ENCODE peak calls at places on chromosomes 3 and 15, in six cellular contexts. One of them, this sample, is unnamed.

GRCh38 chr3:76687019-76687418 is 352.9 kb upstream of the ROBO2 start:
- DNase-seq in breast epithelium: no peak
- DNase-seq in body of pancreas: no peak
- DNase-seq in upper lobe of left lung: no peak
- DNase-seq in GM13977: no peak
- DNase-seq in BJ: no peak
- DNase-seq in this sample: no peak

GRCh38 chr3:87625911-87626310 is 349.5 kb upstream of the POU1F1 start:
- DNase-seq in breast epithelium: no peak
- DNase-seq in body of pancreas: no peak
- DNase-seq in upper lobe of left lung: no peak
- DNase-seq in GM13977: no peak
- DNase-seq in BJ: no peak
- DNase-seq in this sample: no peak

GRCh38 chr3:18481946-18482548 is 56.9 kb upstream of the SATB1 start:
- DNase-seq in breast epithelium: no peak
- DNase-seq in body of pancreas: no peak
- DNase-seq in upper lobe of left lung: no peak
- DNase-seq in GM13977: no peak
- DNase-seq in BJ: no peak
- DNase-seq in this sample: no peak

GRCh38 chr15:25136119-25136518 is 181.3 kb downstream of the SNRPN start:
- DNase-seq in breast epithelium: no peak
- DNase-seq in body of pancreas: peak
- DNase-seq in upper lobe of left lung: no peak
- DNase-seq in GM13977: no peak
- DNase-seq in BJ: no peak
- DNase-seq in this sample: no peak

GRCh38 chr15:63476229-63476632 is 28.2 kb upstream of the USP3 start:
- DNase-seq in breast epithelium: no peak
- DNase-seq in body of pancreas: no peak
- DNase-seq in upper lobe of left lung: no peak
- DNase-seq in GM13977: no peak
- DNase-seq in BJ: peak
- DNase-seq in this sample: no peak

GRCh38 chr3:194672876-194673275 is 885 bp upstream of the LSG1 start:
- DNase-seq in breast epithelium: no peak
- DNase-seq in body of pancreas: no peak
- DNase-seq in upper lobe of left lung: no peak
- DNase-seq in GM13977: no peak
- DNase-seq in BJ: no peak
- DNase-seq in this sample: no peak

GRCh38 chr3:133662256-133662773 is 574 bp upstream of the TOPBP1 start:
- DNase-seq in breast epithelium: no peak
- DNase-seq in body of pancreas: no peak
- DNase-seq in upper lobe of left lung: no peak
- DNase-seq in GM13977: peak
- DNase-seq in BJ: no peak
- DNase-seq in this sample: no peak

GRCh38 chr15:74620636-74621545 is 5.3 kb downstream of the CLK3 start:
- DNase-seq in breast epithelium: no peak
- DNase-seq in body of pancreas: peak
- DNase-seq in upper lobe of left lung: peak
- DNase-seq in GM13977: peak
- DNase-seq in BJ: no peak
- DNase-seq in this sample: peak

GRCh38 chr3:63706321-63707085 is 54.0 kb downstream of the SNTN start:
- DNase-seq in breast epithelium: no peak
- DNase-seq in body of pancreas: no peak
- DNase-seq in upper lobe of left lung: no peak
- DNase-seq in GM13977: no peak
- DNase-seq in BJ: no peak
- DNase-seq in this sample: no peak

GRCh38 chr3:14131134-14131533 is 6.3 kb downstream of the TMEM43 start:
- DNase-seq in breast epithelium: no peak
- DNase-seq in body of pancreas: no peak
- DNase-seq in upper lobe of left lung: no peak
- DNase-seq in GM13977: no peak
- DNase-seq in BJ: no peak
- DNase-seq in this sample: no peak

GRCh38 chr3:30084971-30085403 is 521.4 kb upstream of the TGFBR2 start:
- DNase-seq in breast epithelium: no peak
- DNase-seq in body of pancreas: no peak
- DNase-seq in upper lobe of left lung: no peak
- DNase-seq in GM13977: no peak
- DNase-seq in BJ: no peak
- DNase-seq in this sample: no peak

GRCh38 chr3:65810277-65810676 is 228.4 kb downstream of the MAGI1 start:
- DNase-seq in breast epithelium: no peak
- DNase-seq in body of pancreas: no peak
- DNase-seq in upper lobe of left lung: no peak
- DNase-seq in GM13977: no peak
- DNase-seq in BJ: no peak
- DNase-seq in this sample: no peak

GRCh38 chr15:40942337-40942854 is 10.9 kb upstream of the CHAC1 start:
- DNase-seq in breast epithelium: no peak
- DNase-seq in body of pancreas: no peak
- DNase-seq in upper lobe of left lung: no peak
- DNase-seq in GM13977: no peak
- DNase-seq in BJ: no peak
- DNase-seq in this sample: no peak

GRCh38 chr3:188712257-188712924 is 459.4 kb upstream of the TPRG1 start:
- DNase-seq in breast epithelium: no peak
- DNase-seq in body of pancreas: no peak
- DNase-seq in upper lobe of left lung: no peak
- DNase-seq in GM13977: no peak
- DNase-seq in BJ: no peak
- DNase-seq in this sample: no peak

GRCh38 chr3:106510206-106510605 is 641.4 kb upstream of the CBLB start:
- DNase-seq in breast epithelium: no peak
- DNase-seq in body of pancreas: no peak
- DNase-seq in upper lobe of left lung: no peak
- DNase-seq in GM13977: no peak
- DNase-seq in BJ: no peak
- DNase-seq in this sample: no peak

GRCh38 chr3:165389064-165389463 is 192.9 kb upstream of the SLITRK3 start:
- DNase-seq in breast epithelium: no peak
- DNase-seq in body of pancreas: no peak
- DNase-seq in upper lobe of left lung: no peak
- DNase-seq in GM13977: no peak
- DNase-seq in BJ: no peak
- DNase-seq in this sample: no peak

GRCh38 chr15:68550498-68551295 is 28.1 kb upstream of the CORO2B start:
- DNase-seq in breast epithelium: peak
- DNase-seq in body of pancreas: peak
- DNase-seq in upper lobe of left lung: no peak
- DNase-seq in GM13977: peak
- DNase-seq in BJ: no peak
- DNase-seq in this sample: peak

GRCh38 chr3:32522682-32523081 is 20.0 kb upstream of the CMTM6 start:
- DNase-seq in breast epithelium: no peak
- DNase-seq in body of pancreas: no peak
- DNase-seq in upper lobe of left lung: no peak
- DNase-seq in GM13977: no peak
- DNase-seq in BJ: no peak
- DNase-seq in this sample: no peak

GRCh38 chr3:55203006-55203405 is 275.1 kb upstream of the LRTM1 start:
- DNase-seq in breast epithelium: no peak
- DNase-seq in body of pancreas: no peak
- DNase-seq in upper lobe of left lung: no peak
- DNase-seq in GM13977: no peak
- DNase-seq in BJ: no peak
- DNase-seq in this sample: no peak

GRCh38 chr3:42654331-42655201 is 1.1 kb downstream of the ZBTB47 start:
- DNase-seq in breast epithelium: peak
- DNase-seq in body of pancreas: peak
- DNase-seq in upper lobe of left lung: peak
- DNase-seq in GM13977: peak
- DNase-seq in BJ: no peak
- DNase-seq in this sample: no peak

GRCh38 chr3:147130461-147130860 is 275.9 kb downstream of the ZIC4 start:
- DNase-seq in breast epithelium: no peak
- DNase-seq in body of pancreas: no peak
- DNase-seq in upper lobe of left lung: no peak
- DNase-seq in GM13977: no peak
- DNase-seq in BJ: peak
- DNase-seq in this sample: no peak

GRCh38 chr3:120798346-120798745 is 55.8 kb downstream of the GTF2E1 start:
- DNase-seq in breast epithelium: no peak
- DNase-seq in body of pancreas: no peak
- DNase-seq in upper lobe of left lung: no peak
- DNase-seq in GM13977: no peak
- DNase-seq in BJ: no peak
- DNase-seq in this sample: no peak

GRCh38 chr3:8651418-8652322 is 7.1 kb upstream of the SSUH2 start:
- DNase-seq in breast epithelium: no peak
- DNase-seq in body of pancreas: no peak
- DNase-seq in upper lobe of left lung: no peak
- DNase-seq in GM13977: no peak
- DNase-seq in BJ: no peak
- DNase-seq in this sample: no peak

GRCh38 chr3:134885877-134886621 is 91.0 kb downstream of the EPHB1 start:
- DNase-seq in breast epithelium: no peak
- DNase-seq in body of pancreas: no peak
- DNase-seq in upper lobe of left lung: no peak
- DNase-seq in GM13977: peak
- DNase-seq in BJ: peak
- DNase-seq in this sample: no peak

GRCh38 chr3:87320748-87321634 is 44.6 kb upstream of the POU1F1 start:
- DNase-seq in breast epithelium: no peak
- DNase-seq in body of pancreas: no peak
- DNase-seq in upper lobe of left lung: no peak
- DNase-seq in GM13977: no peak
- DNase-seq in BJ: no peak
- DNase-seq in this sample: no peak

GRCh38 chr3:31696815-31697548 is 164.3 kb downstream of the STT3B start:
- DNase-seq in breast epithelium: no peak
- DNase-seq in body of pancreas: no peak
- DNase-seq in upper lobe of left lung: no peak
- DNase-seq in GM13977: no peak
- DNase-seq in BJ: no peak
- DNase-seq in this sample: no peak

GRCh38 chr15:75307778-75308390 is 25.2 kb downstream of the GOLGA6D start:
- DNase-seq in breast epithelium: no peak
- DNase-seq in body of pancreas: peak
- DNase-seq in upper lobe of left lung: no peak
- DNase-seq in GM13977: peak
- DNase-seq in BJ: no peak
- DNase-seq in this sample: no peak

GRCh38 chr3:11226042-11226370 is 46.2 kb upstream of the ATG7 start:
- DNase-seq in breast epithelium: no peak
- DNase-seq in body of pancreas: peak
- DNase-seq in upper lobe of left lung: no peak
- DNase-seq in GM13977: no peak
- DNase-seq in BJ: no peak
- DNase-seq in this sample: no peak

GRCh38 chr3:75224419-75224818 is 439.7 kb upstream of the FRG2C start:
- DNase-seq in breast epithelium: no peak
- DNase-seq in body of pancreas: no peak
- DNase-seq in upper lobe of left lung: no peak
- DNase-seq in GM13977: no peak
- DNase-seq in BJ: no peak
- DNase-seq in this sample: no peak

GRCh38 chr3:99789322-99789721 is 28.3 kb upstream of the CMSS1 start:
- DNase-seq in breast epithelium: no peak
- DNase-seq in body of pancreas: peak
- DNase-seq in upper lobe of left lung: no peak
- DNase-seq in GM13977: peak
- DNase-seq in BJ: no peak
- DNase-seq in this sample: no peak

GRCh38 chr3:99901200-99901926 is 83.7 kb downstream of the CMSS1 start:
- DNase-seq in breast epithelium: no peak
- DNase-seq in body of pancreas: no peak
- DNase-seq in upper lobe of left lung: no peak
- DNase-seq in GM13977: no peak
- DNase-seq in BJ: peak
- DNase-seq in this sample: no peak

GRCh38 chr3:54954019-54954418 is 26.2 kb upstream of the LRTM1 start:
- DNase-seq in breast epithelium: no peak
- DNase-seq in body of pancreas: no peak
- DNase-seq in upper lobe of left lung: no peak
- DNase-seq in GM13977: no peak
- DNase-seq in BJ: peak
- DNase-seq in this sample: no peak

GRCh38 chr3:71416868-71417267 is 166.7 kb downstream of the FOXP1 start:
- DNase-seq in breast epithelium: no peak
- DNase-seq in body of pancreas: peak
- DNase-seq in upper lobe of left lung: no peak
- DNase-seq in GM13977: no peak
- DNase-seq in BJ: no peak
- DNase-seq in this sample: no peak
- TF ChIP-seq CTCF in breast epithelium: no peak
- TF ChIP-seq CTCF in body of pancreas: no peak
- TF ChIP-seq CTCF in upper lobe of left lung: peak
- TF ChIP-seq CTCF in GM13977: no peak
- TF ChIP-seq CTCF in BJ: no peak
- TF ChIP-seq CTCF in this sample: no peak

GRCh38 chr15:69760263-69760855 is 307.7 kb downstream of the RPLP1 start:
- DNase-seq in breast epithelium: no peak
- DNase-seq in body of pancreas: no peak
- DNase-seq in upper lobe of left lung: no peak
- DNase-seq in GM13977: no peak
- DNase-seq in BJ: no peak
- DNase-seq in this sample: no peak

GRCh38 chr15:69762373-69763148 is 309.9 kb downstream of the RPLP1 start:
- DNase-seq in breast epithelium: no peak
- DNase-seq in body of pancreas: no peak
- DNase-seq in upper lobe of left lung: no peak
- DNase-seq in GM13977: no peak
- DNase-seq in BJ: no peak
- DNase-seq in this sample: no peak

GRCh38 chr15:69760890-69761568 is 308.4 kb downstream of the RPLP1 start:
- DNase-seq in breast epithelium: no peak
- DNase-seq in body of pancreas: peak
- DNase-seq in upper lobe of left lung: no peak
- DNase-seq in GM13977: peak
- DNase-seq in BJ: peak
- DNase-seq in this sample: peak

GRCh38 chr15:69766156-69766555 is 313.5 kb downstream of the RPLP1 start:
- DNase-seq in breast epithelium: no peak
- DNase-seq in body of pancreas: no peak
- DNase-seq in upper lobe of left lung: no peak
- DNase-seq in GM13977: no peak
- DNase-seq in BJ: no peak
- DNase-seq in this sample: no peak
- TF ChIP-seq CTCF in breast epithelium: no peak
- TF ChIP-seq CTCF in body of pancreas: no peak
- TF ChIP-seq CTCF in upper lobe of left lung: no peak
- TF ChIP-seq CTCF in GM13977: no peak
- TF ChIP-seq CTCF in BJ: no peak
- TF ChIP-seq CTCF in this sample: no peak

GRCh38 chr3:101252897-101253296 is 67.5 kb downstream of the IMPG2 start:
- DNase-seq in breast epithelium: no peak
- DNase-seq in body of pancreas: no peak
- DNase-seq in upper lobe of left lung: no peak
- DNase-seq in GM13977: no peak
- DNase-seq in BJ: no peak
- DNase-seq in this sample: no peak
- TF ChIP-seq CTCF in breast epithelium: no peak
- TF ChIP-seq CTCF in body of pancreas: no peak
- TF ChIP-seq CTCF in upper lobe of left lung: no peak
- TF ChIP-seq CTCF in GM13977: no peak
- TF ChIP-seq CTCF in BJ: no peak
- TF ChIP-seq CTCF in this sample: no peak

GRCh38 chr3:186722457-186722856 is 5.3 kb downstream of the KNG1 start:
- DNase-seq in breast epithelium: no peak
- DNase-seq in body of pancreas: peak
- DNase-seq in upper lobe of left lung: no peak
- DNase-seq in GM13977: no peak
- DNase-seq in BJ: no peak
- DNase-seq in this sample: no peak
- TF ChIP-seq CTCF in breast epithelium: no peak
- TF ChIP-seq CTCF in body of pancreas: no peak
- TF ChIP-seq CTCF in upper lobe of left lung: no peak
- TF ChIP-seq CTCF in GM13977: no peak
- TF ChIP-seq CTCF in BJ: peak
- TF ChIP-seq CTCF in this sample: no peak

This sample was measured in activated B cell treated with CpG ODN at 0.5 μM for 24 hours.